ENCODE peak calls at places on chromosomes 1 and 21, in four cellular contexts. Q is frontal cortex; K is naive thymus-derived CD4-positive, alpha-beta T cell; M is T-helper 9 cell. T is an unnamed sample.

GRCh38 chr1:64200064-64200463 is 3.4 kb upstream of the UBE2U start:
- DNase-seq in M (no peak), K (no peak), Q (no peak), T (no peak)

GRCh38 chr1:198903203-198903602 is 264.4 kb downstream of the PTPRC start:
- DNase-seq in M (no peak), Q (peak; percentile 2), K (no peak), T (no peak)

GRCh38 chr1:8133190-8133589 is 107.1 kb upstream of the ERRFI1 start:
- DNase-seq in M (no peak), K (no peak), Q (no peak), T (no peak)

GRCh38 chr1:40303790-40304189 is 13.3 kb downstream of the COL9A2 start:
- DNase-seq in Q (no peak), M (no peak), K (no peak), T (no peak)

GRCh38 chr1:182270731-182271130 is 120.9 kb downstream of the GLUL start:
- DNase-seq in Q (no peak), M (no peak), K (no peak), T (no peak)

GRCh38 chr1:154866995-154867795 is 2.9 kb downstream of the KCNN3 start:
- DNase-seq in Q (no peak), K (no peak), M (no peak), T (no peak)

GRCh38 chr1:72023063-72023647 is 259.2 kb downstream of the NEGR1 start:
- DNase-seq in M (no peak), K (no peak), Q (no peak), T (no peak)

GRCh38 chr1:110171134-110171733 is 20.9 kb downstream of the SLC6A17 start:
- DNase-seq in M (no peak), Q (no peak), K (no peak), T (no peak)

GRCh38 chr1:16191309-16191708 is 21.1 kb downstream of the ARHGEF19 start:
- DNase-seq in M (no peak), Q (no peak), K (no peak), T (no peak)

GRCh38 chr1:200610846-200611245 is 9.7 kb downstream of the KIF14 start:
- DNase-seq in M (no peak), K (no peak), Q (no peak), T (no peak)

GRCh38 chr21:15141236-15141970 is 76.6 kb upstream of the NRIP1 start:
- DNase-seq in M (no peak), Q (no peak), K (no peak), T (no peak)

GRCh38 chr1:208475951-208476824 is 232.0 kb upstream of the PLXNA2 start:
- DNase-seq in M (no peak), K (no peak), Q (no peak), T (no peak)

GRCh38 chr1:110857964-110858948 is 14.7 kb upstream of the CD53 start:
- DNase-seq in K (no peak), M (no peak), Q (no peak), T (no peak)

GRCh38 chr1:99599678-99600175 is 46.2 kb upstream of the PALMD start:
- DNase-seq in Q (no peak), K (no peak), M (no peak), T (no peak)

GRCh38 chr1:186498695-186499389 is 37.9 kb upstream of the PDC start:
- DNase-seq in Q (no peak), K (no peak), M (no peak), T (no peak)

GRCh38 chr1:25030674-25031589 is 100.9 kb upstream of the RUNX3 start:
- DNase-seq in K (no peak), M (peak; percentile 59), Q (no peak), T (peak; percentile 52)

GRCh38 chr1:20216574-20216973 is 30.3 kb upstream of the PLA2G2C start:
- DNase-seq in Q (no peak), K (no peak), M (no peak), T (no peak)

GRCh38 chr1:154791292-154792278 is 78.5 kb downstream of the KCNN3 start:
- DNase-seq in M (peak; percentile 68), K (peak; percentile 46), Q (no peak), T (peak; percentile 93)

GRCh38 chr1:153251562-153251961 is 7.9 kb upstream of the LORICRIN start:
- DNase-seq in K (no peak), M (no peak), Q (no peak), T (no peak)

GRCh38 chr21:41865002-41865777 is 14.0 kb downstream of the PRDM15 start:
- DNase-seq in M (no peak), K (no peak), Q (no peak), T (no peak)

GRCh38 chr1:93196591-93196990 is 16.1 kb downstream of the CCDC18 start:
- DNase-seq in Q (no peak), K (no peak), M (no peak), T (no peak)

GRCh38 chr1:15296602-15297321 is 49.7 kb downstream of the FHAD1 start:
- DNase-seq in M (no peak), Q (no peak), K (no peak), T (no peak)